ENCODE peak calls at places on chromosomes 11 and 22, in eight cellular contexts. One of them, this sample, is unnamed.

GRCh38 chr11:102971766-102972165 is 16.2 kb upstream of the MMP13 start:
- DNase-seq in transverse colon: no peak
- DNase-seq in sigmoid colon: no peak
- DNase-seq in HCT116: no peak
- DNase-seq in HL-60: no peak
- DNase-seq in vagina: no peak
- DNase-seq in HepG2: no peak
- DNase-seq in prostate gland: no peak
- DNase-seq in this sample: no peak

GRCh38 chr22:39309881-39310714 is 9.3 kb downstream of the RPL3 start:
- DNase-seq in prostate gland: no peak
- DNase-seq in sigmoid colon: no peak
- DNase-seq in HL-60: no peak
- DNase-seq in vagina: no peak
- DNase-seq in HCT116: no peak
- DNase-seq in HepG2: no peak
- DNase-seq in transverse colon: no peak
- DNase-seq in this sample: no peak

GRCh38 chr11:91978747-91979146 is 245.9 kb upstream of the FAT3 start:
- DNase-seq in HL-60: no peak
- DNase-seq in vagina: no peak
- DNase-seq in transverse colon: no peak
- DNase-seq in HCT116: no peak
- DNase-seq in HepG2: no peak
- DNase-seq in sigmoid colon: no peak
- DNase-seq in prostate gland: no peak
- DNase-seq in this sample: no peak

GRCh38 chr11:100964400-100964799 is 165.2 kb downstream of the PGR start:
- DNase-seq in HCT116: no peak
- DNase-seq in sigmoid colon: no peak
- DNase-seq in transverse colon: no peak
- DNase-seq in HepG2: no peak
- DNase-seq in vagina: no peak
- DNase-seq in HL-60: no peak
- DNase-seq in prostate gland: no peak
- DNase-seq in this sample: no peak

GRCh38 chr22:39871008-39871798 is 22.4 kb downstream of the ENTHD1 start:
- DNase-seq in HCT116: no peak
- DNase-seq in transverse colon: no peak
- DNase-seq in HL-60: no peak
- DNase-seq in HepG2: no peak
- DNase-seq in sigmoid colon: no peak
- DNase-seq in vagina: no peak
- DNase-seq in prostate gland: no peak
- DNase-seq in this sample: no peak

GRCh38 chr22:23092217-23092955 is 22.1 kb downstream of the GNAZ start:
- DNase-seq in HL-60: no peak
- DNase-seq in sigmoid colon: no peak
- DNase-seq in HCT116: no peak
- DNase-seq in transverse colon: no peak
- DNase-seq in HepG2: no peak
- DNase-seq in vagina: no peak
- DNase-seq in prostate gland: no peak
- DNase-seq in this sample: no peak

GRCh38 chr11:476416-476815 is 26.3 kb downstream of the PTDSS2 start:
- DNase-seq in vagina: no peak
- DNase-seq in transverse colon: no peak
- DNase-seq in prostate gland: no peak
- DNase-seq in sigmoid colon: no peak
- DNase-seq in HCT116: no peak
- DNase-seq in HL-60: no peak
- DNase-seq in HepG2: no peak
- DNase-seq in this sample: no peak

GRCh38 chr11:114250180-114250579 is 46.0 kb upstream of the NNMT start:
- DNase-seq in HCT116: no peak
- DNase-seq in HL-60: no peak
- DNase-seq in sigmoid colon: peak; percentile 74
- DNase-seq in vagina: no peak
- DNase-seq in prostate gland: no peak
- DNase-seq in HepG2: no peak
- DNase-seq in transverse colon: no peak
- DNase-seq in this sample: no peak

GRCh38 chr11:86438685-86439084 is 64.0 kb downstream of the CCDC81 start:
- DNase-seq in HepG2: no peak
- DNase-seq in prostate gland: no peak
- DNase-seq in sigmoid colon: no peak
- DNase-seq in HCT116: no peak
- DNase-seq in HL-60: no peak
- DNase-seq in transverse colon: no peak
- DNase-seq in vagina: no peak
- DNase-seq in this sample: no peak

GRCh38 chr11:122803306-122803705 is 35.0 kb upstream of the CRTAM start:
- DNase-seq in sigmoid colon: no peak
- DNase-seq in HCT116: no peak
- DNase-seq in transverse colon: no peak
- DNase-seq in HepG2: no peak
- DNase-seq in prostate gland: no peak
- DNase-seq in HL-60: no peak
- DNase-seq in vagina: no peak
- DNase-seq in this sample: no peak

GRCh38 chr11:78370406-78371172 is 47.0 kb downstream of the GAB2 start:
- DNase-seq in sigmoid colon: no peak
- DNase-seq in HCT116: no peak
- DNase-seq in HL-60: no peak
- DNase-seq in transverse colon: no peak
- DNase-seq in prostate gland: no peak
- DNase-seq in HepG2: peak; percentile 33
- DNase-seq in vagina: no peak
- DNase-seq in this sample: no peak

GRCh38 chr11:64619811-64620285 is 28.8 kb downstream of the SLC22A12 start:
- DNase-seq in transverse colon: peak; percentile 23
- DNase-seq in HCT116: peak; percentile 42
- DNase-seq in vagina: peak; percentile 91
- DNase-seq in HL-60: no peak
- DNase-seq in prostate gland: no peak
- DNase-seq in HepG2: peak; percentile 41
- DNase-seq in sigmoid colon: peak; percentile 86
- DNase-seq in this sample: no peak

DNA sequence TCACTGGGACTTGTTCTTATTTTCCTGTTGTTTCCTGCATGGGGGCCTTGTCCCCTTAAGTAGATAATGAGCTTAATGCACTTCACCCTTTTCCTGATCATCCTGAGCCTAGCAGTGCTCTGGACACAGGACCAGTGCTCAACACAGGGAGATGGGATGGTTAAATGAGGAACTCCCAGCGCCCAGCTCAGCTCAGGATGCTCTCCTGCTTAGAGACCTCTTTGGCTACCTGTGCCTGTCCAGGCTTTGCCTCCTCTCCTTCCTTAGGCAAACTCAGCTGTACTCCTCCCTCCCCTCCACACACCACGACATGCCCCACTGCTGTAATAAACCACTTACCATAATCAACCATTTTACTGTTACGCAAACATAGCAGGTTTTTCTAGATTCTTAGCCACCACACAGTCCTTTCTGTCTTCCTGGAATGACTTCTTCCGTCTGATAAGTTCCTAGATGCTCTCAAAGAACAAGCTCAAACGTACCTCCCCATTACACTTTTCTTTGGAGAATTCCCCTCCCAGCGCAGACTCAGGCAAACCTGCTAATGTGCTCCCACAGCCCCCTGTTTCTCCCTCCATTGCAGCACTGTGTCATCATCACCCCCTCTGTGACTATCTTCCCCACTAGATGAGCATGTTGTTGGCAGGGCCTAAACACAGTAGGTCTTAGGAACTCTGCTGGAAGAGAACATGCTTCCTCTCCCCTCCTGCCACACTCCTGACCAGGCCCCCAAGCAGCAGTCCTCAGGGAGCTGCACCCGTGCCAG is 113.6 kb downstream of the MICAL2 start:
- DNase-seq in HCT116: no peak
- DNase-seq in transverse colon: peak; percentile 60
- DNase-seq in vagina: no peak
- DNase-seq in HepG2: no peak
- DNase-seq in prostate gland: peak; percentile 82
- DNase-seq in sigmoid colon: no peak
- DNase-seq in HL-60: no peak
- DNase-seq in this sample: no peak
- TF ChIP-seq POLR2AphosphoS5 in HCT116: no peak
- TF ChIP-seq POLR2AphosphoS5 in transverse colon: peak; percentile 56
- TF ChIP-seq POLR2AphosphoS5 in vagina: peak; percentile 70
- TF ChIP-seq POLR2AphosphoS5 in HepG2: no peak
- TF ChIP-seq POLR2AphosphoS5 in prostate gland: peak; percentile 97
- TF ChIP-seq POLR2AphosphoS5 in sigmoid colon: no peak
- TF ChIP-seq POLR2AphosphoS5 in HL-60: no peak
- TF ChIP-seq POLR2AphosphoS5 in this sample: no peak

DNA sequence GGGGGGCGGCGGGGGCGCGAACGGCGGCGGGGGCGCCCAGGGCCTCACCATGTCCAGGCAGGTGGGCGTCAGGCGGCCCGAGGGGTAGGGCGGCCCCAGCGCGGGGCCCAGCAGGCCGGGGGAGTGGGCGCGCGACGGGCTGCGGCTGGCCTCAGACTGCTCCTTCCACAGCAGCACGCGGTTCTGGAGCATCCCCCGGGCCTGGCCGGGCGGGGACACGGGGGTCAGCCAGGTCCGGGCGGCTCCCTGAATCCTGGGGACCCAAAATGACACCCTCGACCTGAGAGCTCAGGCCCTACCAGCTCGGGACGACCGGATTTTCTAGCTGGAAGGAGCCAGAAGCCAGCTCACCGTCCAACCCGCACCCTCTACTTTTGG is 5.5 kb upstream of the SLC16A8 start:
- DNase-seq in vagina: no peak
- DNase-seq in HepG2: no peak
- DNase-seq in sigmoid colon: no peak
- DNase-seq in prostate gland: no peak
- DNase-seq in HL-60: no peak
- DNase-seq in transverse colon: no peak
- DNase-seq in HCT116: no peak
- DNase-seq in this sample: no peak
- H3K4me3 ChIP-seq in vagina: peak overlapping the region; percentile 19
- H3K4me3 ChIP-seq in HepG2: no peak overlapping the region
- H3K4me3 ChIP-seq in sigmoid colon: peak overlapping the region; percentile 43
- H3K4me3 ChIP-seq in prostate gland: no peak overlapping the region
- H3K4me3 ChIP-seq in HL-60: no peak overlapping the region
- H3K4me3 ChIP-seq in transverse colon: no peak overlapping the region
- H3K4me3 ChIP-seq in HCT116: no peak overlapping the region
- H3K4me3 ChIP-seq in this sample: peak overlapping the region; percentile 38

GRCh38 chr11:72235351-72236057 is 8.5 kb downstream of the PHOX2A start:
- DNase-seq in sigmoid colon: peak; percentile 53
- DNase-seq in HCT116: no peak
- DNase-seq in transverse colon: no peak
- DNase-seq in HL-60: no peak
- DNase-seq in prostate gland: no peak
- DNase-seq in HepG2: no peak
- DNase-seq in vagina: peak; percentile 79
- DNase-seq in this sample: no peak
- TF ChIP-seq POLR2AphosphoS5 in sigmoid colon: no peak
- TF ChIP-seq POLR2AphosphoS5 in HCT116: no peak
- TF ChIP-seq POLR2AphosphoS5 in transverse colon: no peak
- TF ChIP-seq POLR2AphosphoS5 in HL-60: no peak
- TF ChIP-seq POLR2AphosphoS5 in prostate gland: no peak
- TF ChIP-seq POLR2AphosphoS5 in HepG2: no peak
- TF ChIP-seq POLR2AphosphoS5 in vagina: no peak
- TF ChIP-seq POLR2AphosphoS5 in this sample: no peak

GRCh38 chr22:37844904-37845334 is 785 bp upstream of the ANKRD54 start:
- DNase-seq in prostate gland: no peak
- DNase-seq in transverse colon: no peak
- DNase-seq in sigmoid colon: no peak
- DNase-seq in HCT116: no peak
- DNase-seq in vagina: no peak
- DNase-seq in HepG2: no peak
- DNase-seq in HL-60: no peak
- DNase-seq in this sample: no peak
- H3K4me3 ChIP-seq in prostate gland: peak overlapping the region; percentile 90
- H3K4me3 ChIP-seq in transverse colon: no peak overlapping the region
- H3K4me3 ChIP-seq in sigmoid colon: peak overlapping the region; percentile 94
- H3K4me3 ChIP-seq in HCT116: peak overlapping the region; percentile 75
- H3K4me3 ChIP-seq in vagina: peak overlapping the region; percentile 73
- H3K4me3 ChIP-seq in HepG2: peak overlapping the region; percentile 54
- H3K4me3 ChIP-seq in HL-60: peak overlapping the region; percentile 78
- H3K4me3 ChIP-seq in this sample: peak overlapping the region; percentile 87

GRCh38 chr22:41682033-41682807 is 6.4 kb downstream of the SNU13 start:
- DNase-seq in HL-60: peak; percentile 85
- DNase-seq in prostate gland: peak; percentile 72
- DNase-seq in sigmoid colon: peak; percentile 94
- DNase-seq in transverse colon: peak; percentile 91
- DNase-seq in HCT116: peak; percentile 73
- DNase-seq in vagina: peak; percentile 89
- DNase-seq in HepG2: peak; percentile 80
- DNase-seq in this sample: peak; percentile 93
- TF ChIP-seq POLR2AphosphoS5 in HL-60: peak; percentile 90
- TF ChIP-seq POLR2AphosphoS5 in prostate gland: peak; percentile 97
- TF ChIP-seq POLR2AphosphoS5 in sigmoid colon: peak; percentile 99
- TF ChIP-seq POLR2AphosphoS5 in transverse colon: peak; percentile 95
- TF ChIP-seq POLR2AphosphoS5 in HCT116: peak; percentile 77
- TF ChIP-seq POLR2AphosphoS5 in vagina: peak; percentile 88
- TF ChIP-seq POLR2AphosphoS5 in HepG2: peak; percentile 91
- TF ChIP-seq POLR2AphosphoS5 in this sample: peak; percentile 98

DNA sequence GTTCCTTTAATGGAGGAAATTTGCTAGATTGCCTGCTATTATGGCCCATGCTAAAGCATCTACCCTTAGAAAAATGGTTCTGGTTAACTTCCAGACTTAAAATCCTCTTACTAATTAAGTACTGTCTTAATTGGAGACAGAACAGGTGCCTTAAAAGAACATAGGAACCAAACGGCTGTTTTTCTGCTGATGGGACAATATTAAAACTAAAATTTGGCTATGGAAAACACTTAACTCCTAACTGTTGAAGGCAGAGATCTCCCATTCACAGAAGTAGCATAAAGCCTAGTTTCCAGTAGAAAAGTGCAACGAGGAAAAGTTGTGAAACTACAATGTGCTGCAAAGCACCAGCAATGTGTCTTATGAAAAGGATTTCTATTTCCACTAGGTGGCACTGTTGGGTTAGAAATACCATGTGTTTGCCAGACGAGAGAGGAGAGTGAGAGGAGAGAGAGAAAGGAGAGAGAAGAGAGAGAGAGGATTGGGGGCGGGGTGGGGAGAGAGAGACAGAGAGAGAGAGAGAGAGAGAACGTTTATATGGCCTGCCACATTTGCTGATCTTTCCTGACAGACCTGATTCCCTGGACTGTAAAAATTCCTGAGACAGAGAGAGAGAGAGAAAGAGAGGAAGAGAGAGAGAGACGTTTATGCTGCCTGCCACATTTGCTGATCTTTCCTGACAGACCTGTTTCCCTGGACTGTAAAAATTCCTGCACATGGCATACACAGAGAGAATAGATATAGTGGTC is 51.5 kb downstream of the FAM181B start:
- DNase-seq in vagina: no peak
- DNase-seq in HepG2: peak; percentile 67
- DNase-seq in HL-60: peak; percentile 33
- DNase-seq in prostate gland: peak; percentile 80
- DNase-seq in HCT116: peak; percentile 65
- DNase-seq in transverse colon: peak; percentile 16
- DNase-seq in sigmoid colon: no peak
- DNase-seq in this sample: no peak
- H3K4me3 ChIP-seq in vagina: no peak overlapping the region
- H3K4me3 ChIP-seq in HepG2: no peak overlapping the region
- H3K4me3 ChIP-seq in HL-60: no peak overlapping the region
- H3K4me3 ChIP-seq in prostate gland: no peak overlapping the region
- H3K4me3 ChIP-seq in HCT116: no peak overlapping the region
- H3K4me3 ChIP-seq in transverse colon: no peak overlapping the region
- H3K4me3 ChIP-seq in sigmoid colon: no peak overlapping the region
- H3K4me3 ChIP-seq in this sample: no peak overlapping the region

This sample was measured in esophagus muscularis mucosa.